ENCODE peak calls at places on chromosome 1, in five cellular contexts. V is GM12865, Z is astrocyte of the cerebellum, I is mucosa of descending colon, X is SJSA1. L is an unnamed sample.

GRCh38 chr1:116501041-116501869 is 69.6 kb downstream of the CD58 start:
- DNase-seq in X (no peak), V (no peak), I (no peak), Z (no peak), L (no peak)

GRCh38 chr1:185059950-185060571 is 14.7 kb downstream of the RNF2 start:
- DNase-seq in I (no peak), X (no peak), V (no peak), Z (no peak), L (no peak)

GRCh38 chr1:165897326-165898303 is 70.2 kb downstream of the UCK2 start:
- DNase-seq in I (no peak), X (no peak), V (peak), Z (no peak), L (no peak)

GRCh38 chr1:41902125-41902524 is 16.6 kb downstream of the HIVEP3 start:
- DNase-seq in I (no peak), X (peak), Z (peak), V (no peak), L (no peak)

GRCh38 chr1:203324103-203325003 is 19.0 kb downstream of the BTG2 start:
- DNase-seq in I (peak), V (peak), X (no peak), Z (no peak), L (no peak)

GRCh38 chr1:110243581-110243980 is 33.5 kb downstream of the KCNC4 start:
- DNase-seq in I (no peak), V (peak), Z (no peak), X (no peak), L (peak)

GRCh38 chr1:111483166-111483565 is 9.4 kb downstream of the C1orf162 start:
- DNase-seq in X (no peak), V (no peak), I (no peak), Z (no peak), L (no peak)

GRCh38 chr1:108113496-108113895 is 86.6 kb downstream of the SLC25A24 start:
- DNase-seq in I (no peak), Z (no peak), V (no peak), X (no peak), L (no peak)

GRCh38 chr1:183831336-183831735 is 26.4 kb downstream of the RGL1 start:
- DNase-seq in X (no peak), V (no peak), Z (no peak), I (no peak), L (no peak)

GRCh38 chr1:176643536-176643935 is 180.6 kb downstream of the PAPPA2 start:
- DNase-seq in V (no peak), X (peak), I (no peak), Z (peak), L (no peak)

GRCh38 chr1:234535763-234536515 is 57.0 kb upstream of the TARBP1 start:
- DNase-seq in Z (no peak), X (peak), I (peak), V (no peak), L (no peak)

GRCh38 chr1:174967845-174968705 is 31.7 kb upstream of the CACYBP start:
- DNase-seq in Z (no peak), X (no peak), I (no peak), V (no peak), L (no peak)

GRCh38 chr1:170790175-170790574 is 126.2 kb downstream of the PRRX1 start:
- DNase-seq in Z (no peak), I (no peak), V (no peak), X (no peak), L (no peak)

GRCh38 chr1:12180315-12180714 is 13.5 kb downstream of the TNFRSF1B start:
- DNase-seq in Z (no peak), V (no peak), I (no peak), X (no peak), L (no peak)

GRCh38 chr1:10663668-10664035 is 132.8 kb downstream of the CASZ1 start:
- DNase-seq in I (no peak), X (no peak), V (no peak), Z (no peak), L (no peak)

GRCh38 chr1:197519741-197520334 is 251.8 kb downstream of the CRB1 start:
- DNase-seq in I (no peak), X (peak), Z (no peak), V (peak), L (no peak)

GRCh38 chr1:30724175-30724574 is 790 bp upstream of the MATN1 start:
- DNase-seq in I (no peak), Z (no peak), V (no peak), X (no peak), L (no peak)

GRCh38 chr1:183757061-183757460 is 47.9 kb upstream of the RGL1 start:
- DNase-seq in I (no peak), V (no peak), Z (peak), X (peak), L (no peak)

GRCh38 chr1:227759345-227760300 is 24.4 kb downstream of the SNAP47 start:
- DNase-seq in I (no peak), V (peak), Z (peak), X (peak), L (no peak)

GRCh38 chr1:11629626-11630025 is 24.6 kb downstream of the FBXO2 start:
- DNase-seq in X (no peak), V (no peak), I (no peak), Z (no peak), L (no peak)

GRCh38 chr1:28682840-28683239 is 14.3 kb downstream of the GMEB1 start:
- DNase-seq in I (no peak), Z (no peak), V (no peak), X (no peak), L (no peak)

GRCh38 chr1:205285391-205286101 is 36.0 kb downstream of the NUAK2 start:
- DNase-seq in V (peak), Z (no peak), I (no peak), X (peak), L (peak)

GRCh38 chr1:224262373-224263054 is 67.5 kb downstream of the NVL start:
- DNase-seq in V (no peak), I (no peak), X (peak), Z (no peak), L (no peak)

GRCh38 chr1:69157046-69157756 is 410.5 kb upstream of the LRRC7 start:
- DNase-seq in I (no peak), V (no peak), Z (no peak), X (no peak), L (no peak)

GRCh38 chr1:21334214-21335087 is 44.2 kb upstream of the ECE1 start:
- DNase-seq in V (peak), Z (peak), X (peak), I (peak), L (peak)

GRCh38 chr1:182229907-182230522 is 161.6 kb downstream of the GLUL start:
- DNase-seq in Z (no peak), I (no peak), X (no peak), V (no peak), L (no peak)

GRCh38 chr1:191498825-191499224 is 659.4 kb upstream of the RGS18 start:
- DNase-seq in Z (no peak), V (peak), I (no peak), X (no peak), L (no peak)

GRCh38 chr1:109242387-109242786 is 7.0 kb upstream of the CELSR2 start:
- DNase-seq in Z (no peak), X (no peak), I (no peak), V (no peak), L (no peak)

GRCh38 chr1:150967936-150968335 is 6.7 kb downstream of the CERS2 start:
- DNase-seq in I (no peak), Z (no peak), X (no peak), V (no peak), L (no peak)

GRCh38 chr1:220227393-220227792 is 44.9 kb downstream of the RAB3GAP2 start:
- DNase-seq in Z (no peak), X (no peak), I (no peak), V (no peak), L (no peak)

GRCh38 chr1:58815069-58815679 is 31.3 kb upstream of the JUN start:
- DNase-seq in X (peak), I (peak), Z (peak), V (peak), L (peak)

GRCh38 chr1:58815680-58816071 is 31.8 kb upstream of the JUN start:
- DNase-seq in V (peak), Z (no peak), I (peak), X (no peak), L (no peak)

GRCh38 chr1:58813801-58814200 is 30.0 kb upstream of the JUN start:
- DNase-seq in Z (no peak), X (peak), V (no peak), I (no peak), L (no peak)

GRCh38 chr1:58813361-58813760 is 29.5 kb upstream of the JUN start:
- DNase-seq in I (no peak), X (no peak), Z (no peak), V (peak), L (no peak)

DNA sequence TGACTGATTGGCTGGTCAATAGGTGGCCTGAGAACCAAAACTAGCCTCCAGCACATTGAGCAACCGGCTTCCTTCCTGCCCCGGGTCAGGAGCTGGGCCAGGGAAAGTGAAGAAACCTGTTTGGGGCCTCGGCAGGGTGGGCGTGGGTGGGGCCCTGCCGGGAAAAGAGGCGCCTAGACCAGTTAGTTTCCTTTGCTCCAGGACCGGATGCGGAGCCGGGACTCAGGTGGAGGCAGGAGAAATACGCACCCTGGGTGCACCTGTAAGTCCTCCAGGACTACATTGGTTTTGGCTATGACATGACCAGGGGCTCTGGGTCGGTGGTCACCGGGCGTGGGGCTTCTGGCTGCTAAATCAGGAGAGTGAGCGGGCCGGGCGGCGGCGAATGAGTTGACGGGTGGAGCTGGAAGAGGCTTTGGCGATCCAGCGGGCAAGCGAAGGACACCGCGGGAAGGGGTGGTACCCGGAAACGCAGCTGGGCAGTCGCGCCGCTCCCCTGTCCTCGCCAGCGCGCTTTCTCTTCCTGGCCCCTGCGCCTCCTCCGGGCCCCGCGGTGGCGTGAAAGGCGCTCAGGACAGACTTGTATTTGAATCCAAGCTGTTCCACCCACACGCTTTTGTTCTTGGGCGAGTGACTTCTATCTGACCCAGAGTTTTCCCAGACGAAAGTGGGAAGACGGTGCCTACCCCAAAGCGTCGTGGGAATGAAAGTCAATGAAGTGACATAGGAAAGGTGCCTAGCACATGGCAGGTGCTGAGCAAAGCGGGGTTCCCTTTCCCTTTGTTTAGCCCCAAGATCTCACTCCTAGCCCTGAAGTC is 30.6 kb upstream of the JUN start:
- DNase-seq in I (peak), Z (no peak), X (no peak), V (no peak), L (peak)
- H3K4me3 ChIP-seq in I (no peak), Z (no peak), X (peak), V (peak), L (peak)

GRCh38 chr1:54885237-54885679 is 1.7 kb downstream of the DHCR24 start:
- DNase-seq in V (no peak), Z (no peak), X (no peak), I (no peak), L (no peak)

GRCh38 chr1:54884768-54885167 is 2.2 kb downstream of the DHCR24 start:
- DNase-seq in I (no peak), X (no peak), V (no peak), Z (no peak), L (no peak)

GRCh38 chr1:54883349-54884102 is 3.5 kb downstream of the DHCR24 start:
- DNase-seq in I (no peak), Z (no peak), X (no peak), V (no peak), L (no peak)

GRCh38 chr1:54882483-54882882 is 4.5 kb downstream of the DHCR24 start:
- DNase-seq in X (no peak), Z (no peak), V (no peak), I (no peak), L (no peak)

DNA sequence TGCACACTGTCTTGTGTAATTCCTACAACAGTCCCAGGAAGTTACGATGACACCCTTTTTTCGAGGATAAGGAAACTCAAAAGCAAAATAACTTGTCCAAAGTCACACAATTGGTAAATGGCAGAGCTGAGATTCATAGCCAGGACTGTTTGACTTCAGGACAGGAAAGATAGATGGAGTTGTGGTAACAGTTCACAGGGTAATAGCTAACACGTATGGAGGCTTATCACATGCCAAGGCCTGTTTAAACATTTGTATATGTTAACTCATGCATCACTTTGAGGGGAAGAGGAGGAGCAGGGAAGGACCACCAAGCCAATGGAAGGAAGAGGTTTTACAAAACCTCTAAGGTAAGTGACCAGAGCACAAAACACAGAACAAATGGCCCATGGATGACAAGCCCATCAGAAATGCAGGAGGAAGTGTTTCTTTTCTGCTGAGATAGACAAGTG is 2.8 kb downstream of the DHCR24 start:
- DNase-seq in V (no peak), X (no peak), Z (no peak), I (no peak), L (no peak)
- H3K4me3 ChIP-seq in V (no peak), X (no peak), Z (no peak), I (no peak), L (peak)

DNA sequence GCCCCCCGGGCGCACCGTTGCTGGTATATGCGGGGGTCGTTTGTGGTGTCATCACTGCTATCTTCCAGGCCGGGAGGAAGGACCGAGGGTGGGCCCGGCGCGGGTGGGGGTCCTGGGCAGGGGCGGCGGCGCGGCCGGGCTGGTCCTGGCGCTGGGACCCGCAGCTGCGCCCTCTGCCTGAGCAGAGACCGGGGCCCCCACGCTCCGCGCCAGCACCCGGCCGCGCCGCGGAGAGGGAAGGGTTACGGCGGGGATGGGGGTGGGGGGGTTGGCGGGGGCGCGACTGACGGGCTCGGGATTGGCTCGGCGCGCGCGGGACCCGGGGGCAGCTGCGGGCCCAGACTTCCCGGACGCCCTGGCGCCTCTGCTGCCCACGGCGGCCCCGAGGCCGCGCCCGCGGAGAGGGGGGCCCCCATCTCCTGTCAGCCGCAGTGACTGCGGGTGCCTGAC is 13.8 kb upstream of the SAMD11 start:
- DNase-seq in X (no peak), Z (no peak), I (peak), V (no peak), L (peak)
- H3K4me3 ChIP-seq in X (no peak), Z (no peak), I (no peak), V (no peak), L (no peak)

GRCh38 chr1:229506633-229507032 is 1.5 kb downstream of the NUP133 start:
- DNase-seq in I (no peak), X (no peak), V (no peak), Z (no peak), L (no peak)
- H3K4me3 ChIP-seq in I (no peak), X (no peak), V (peak), Z (no peak), L (no peak)

DNA sequence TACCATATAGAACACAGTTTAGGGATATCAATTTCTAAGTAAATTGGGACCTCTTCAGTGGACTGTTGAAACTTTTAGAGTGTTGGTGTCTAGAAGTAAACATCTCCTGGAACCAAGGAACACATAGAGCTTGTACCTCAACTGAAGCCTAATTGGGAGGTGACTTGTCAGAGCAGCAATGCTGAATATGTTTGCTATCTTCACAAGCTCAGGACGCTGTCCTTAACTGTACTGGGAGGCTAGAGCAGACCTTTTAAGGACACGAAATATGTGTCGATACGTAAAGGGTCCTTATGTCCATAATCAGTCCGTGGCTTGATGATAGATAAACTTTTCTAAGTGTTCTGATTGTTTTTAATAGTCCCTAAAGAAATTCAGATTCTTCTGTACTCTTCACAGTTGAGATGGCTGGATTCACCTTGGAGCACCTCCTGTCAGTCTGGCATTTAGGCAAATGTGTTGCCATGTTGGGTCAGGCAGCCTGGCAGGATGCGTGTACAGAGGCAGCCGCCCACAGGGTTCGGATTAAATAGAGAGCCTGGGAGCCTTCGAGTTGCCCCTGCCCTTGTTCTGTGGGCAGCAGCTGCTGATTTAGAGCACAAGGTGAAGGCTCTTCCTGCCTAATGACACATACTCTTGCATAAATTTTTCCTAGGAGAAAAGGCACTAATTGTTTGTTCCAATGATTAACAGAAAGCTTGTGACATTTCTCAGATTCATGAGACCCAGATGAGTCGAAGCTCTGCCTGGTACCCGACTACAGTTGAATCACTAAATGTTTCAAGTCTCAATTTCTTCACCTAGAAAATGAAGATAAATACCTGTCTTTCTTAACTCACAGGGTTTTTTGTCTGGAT is 3.6 kb downstream of the ACTN2 start:
- DNase-seq in I (no peak), V (no peak), Z (no peak), X (no peak), L (no peak)
- H3K4me3 ChIP-seq in I (no peak), V (no peak), Z (no peak), X (no peak), L (no peak)

GRCh38 chr1:9085306-9085940 is 16.0 kb upstream of the SLC2A5 start:
- DNase-seq in Z (no peak), V (no peak), X (no peak), I (peak), L (no peak)
- H3K4me3 ChIP-seq in Z (no peak), V (no peak), X (no peak), I (no peak), L (no peak)

L was measured in GM06990.